ENCODE peak calls at places on chromosomes 12 and 14, in four cellular contexts. X is CD8-positive, alpha-beta memory T cell; U is suprapubic skin; P is trophoblast cell. Z is an unnamed sample.

GRCh38 chr12:109946913-109947312 is 46.8 kb downstream of the TCHP start:
- DNase-seq in X (no peak), U (no peak), P (no peak), Z (no peak)

GRCh38 chr12:87596134-87596533 is 433.1 kb downstream of the C12orf50 start:
- DNase-seq in X (no peak), U (no peak), P (peak; percentile 2), Z (no peak)

GRCh38 chr14:92039720-92040430 is at the start of gene TRIP11:
- DNase-seq in X (peak; percentile 92), U (peak; percentile 96), P (peak; percentile 92), Z (peak; percentile 97)

GRCh38 chr12:128654462-128654861 is 169.3 kb downstream of the SLC15A4 start:
- DNase-seq in X (no peak), U (no peak), P (no peak), Z (no peak)

GRCh38 chr12:108514468-108514972 is 557 bp upstream of the FICD start:
- DNase-seq in X (no peak), U (no peak), P (no peak), Z (no peak)

GRCh38 chr12:33488036-33488435 is 48.4 kb upstream of the SYT10 start:
- DNase-seq in X (no peak), U (no peak), P (peak; percentile 79), Z (no peak)

GRCh38 chr12:1464925-1465324 is 129.5 kb downstream of the FBXL14 start:
- DNase-seq in X (no peak), U (no peak), P (no peak), Z (no peak)

GRCh38 chr12:22935090-22935489 is 310.1 kb downstream of the ETNK1 start:
- DNase-seq in X (no peak), U (no peak), P (peak; percentile 7), Z (no peak)

GRCh38 chr14:67575684-67576083 is 24.4 kb downstream of the PIGH start:
- DNase-seq in X (no peak), U (no peak), P (no peak), Z (no peak)

GRCh38 chr12:27779416-27779815 is 617 bp upstream of the KLHL42 start:
- DNase-seq in X (no peak), U (no peak), P (no peak), Z (no peak)

GRCh38 chr12:6072302-6072752 is 52.1 kb downstream of the VWF start:
- DNase-seq in X (no peak), U (no peak), P (peak; percentile 76), Z (no peak)

GRCh38 chr12:87853448-87854003 is 175.7 kb downstream of the C12orf50 start:
- DNase-seq in X (no peak), U (no peak), P (no peak), Z (no peak)

GRCh38 chr12:50764861-50765324 is 992 bp downstream of the ATF1 start:
- DNase-seq in X (no peak), U (peak; percentile 76), P (peak; percentile 56), Z (peak; percentile 28)

GRCh38 chr14:20382526-20382925 is 30.8 kb downstream of the TEP1 start:
- DNase-seq in X (no peak), U (no peak), P (no peak), Z (no peak)

GRCh38 chr12:20395791-20396550 is 27.6 kb downstream of the PDE3A start:
- DNase-seq in X (no peak), U (no peak), P (no peak), Z (no peak)

GRCh38 chr14:70442750-70443149 is 9.2 kb upstream of the ADAM21 start:
- DNase-seq in X (no peak), U (no peak), P (no peak), Z (no peak)

GRCh38 chr14:58572092-58572853 is 65.5 kb upstream of the DACT1 start:
- DNase-seq in X (no peak), U (no peak), P (peak; percentile 72), Z (no peak)

GRCh38 chr14:71320734-71321555 is 413.7 kb downstream of the PCNX1 start:
- DNase-seq in X (peak; percentile 72), U (peak; percentile 69), P (peak; percentile 36), Z (peak; percentile 45)

GRCh38 chr14:69451941-69452340 is 32.6 kb upstream of the PLEKHD1 start:
- DNase-seq in X (no peak), U (no peak), P (no peak), Z (no peak)

GRCh38 chr12:69070319-69071090 is 137.5 kb upstream of the CPM start:
- DNase-seq in X (peak; percentile 21), U (peak; percentile 67), P (peak; percentile 63), Z (peak; percentile 16)

DNA sequence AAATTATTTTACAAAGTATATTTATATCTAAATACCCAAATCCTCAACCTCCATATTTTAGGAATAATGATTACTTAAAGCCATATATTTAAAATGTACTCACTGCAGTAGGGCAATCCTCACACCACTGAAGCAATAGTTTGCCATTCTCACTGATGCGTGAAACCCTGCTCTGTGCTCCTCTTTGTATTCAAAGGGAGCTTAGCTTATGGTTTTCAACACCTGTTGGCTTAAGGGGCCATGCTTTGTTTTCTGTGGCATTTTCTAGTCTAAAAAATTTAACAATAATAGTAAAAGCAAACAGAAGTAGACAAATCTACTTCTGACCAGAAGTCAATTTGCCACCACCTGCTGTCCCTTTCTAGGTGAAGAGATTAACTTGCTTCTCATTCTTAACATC is 294.6 kb downstream of the FLRT2 start:
- DNase-seq in X (no peak), U (no peak), P (no peak), Z (no peak)
- H3K9me3 ChIP-seq in X (no peaks in the 10 kb centered on the region), U (no peaks in the 10 kb centered on the region), P (no peaks in the 10 kb centered on the region), Z (no peaks in the 10 kb centered on the region)

GRCh38 chr14:106308839-106309389 is 782.5 kb downstream of the TMEM121 start:
- DNase-seq in X (peak; percentile 59), U (no peak), P (peak; percentile 13), Z (peak; percentile 69)

DNA sequence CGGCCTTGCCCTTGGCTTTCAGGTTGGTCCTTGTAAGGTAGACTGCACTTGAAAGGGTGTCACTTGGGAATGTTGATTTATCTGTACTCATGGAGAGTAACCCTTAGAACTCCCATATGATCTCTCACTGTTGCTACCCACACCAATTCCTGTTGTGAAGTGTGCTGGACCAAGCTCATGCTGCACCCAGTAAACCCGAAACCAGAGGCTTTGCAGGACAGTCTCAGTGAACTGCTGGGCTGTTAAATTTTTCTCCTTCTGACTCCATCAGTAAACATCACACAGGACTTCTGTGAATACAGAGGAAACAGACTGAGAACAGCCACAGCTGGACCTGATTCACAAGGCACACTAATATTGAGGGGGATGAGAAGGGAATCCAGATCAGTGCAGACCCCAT is 783.0 kb downstream of the TMEM121 start:
- DNase-seq in X (no peak), U (no peak), P (no peak), Z (no peak)
- H3K9me3 ChIP-seq in X (no peaks in the 10 kb centered on the region), U (no peaks in the 10 kb centered on the region), P (peaks cover 29% of the 10 kb centered on the region), Z (no peaks in the 10 kb centered on the region)

GRCh38 chr14:104424406-104425072 is 155.0 kb upstream of the C14orf180 start:
- DNase-seq in X (no peak), U (peak; percentile 51), P (no peak), Z (no peak)

GRCh38 chr14:104426771-104427125 is 152.8 kb upstream of the C14orf180 start:
- DNase-seq in X (no peak), U (no peak), P (no peak), Z (no peak)

GRCh38 chr14:104425763-104426691 is 153.5 kb upstream of the C14orf180 start:
- DNase-seq in X (no peak), U (no peak), P (no peak), Z (no peak)

GRCh38 chr14:104423715-104424405 is 155.7 kb upstream of the C14orf180 start:
- DNase-seq in X (no peak), U (peak; percentile 55), P (no peak), Z (no peak)

DNA sequence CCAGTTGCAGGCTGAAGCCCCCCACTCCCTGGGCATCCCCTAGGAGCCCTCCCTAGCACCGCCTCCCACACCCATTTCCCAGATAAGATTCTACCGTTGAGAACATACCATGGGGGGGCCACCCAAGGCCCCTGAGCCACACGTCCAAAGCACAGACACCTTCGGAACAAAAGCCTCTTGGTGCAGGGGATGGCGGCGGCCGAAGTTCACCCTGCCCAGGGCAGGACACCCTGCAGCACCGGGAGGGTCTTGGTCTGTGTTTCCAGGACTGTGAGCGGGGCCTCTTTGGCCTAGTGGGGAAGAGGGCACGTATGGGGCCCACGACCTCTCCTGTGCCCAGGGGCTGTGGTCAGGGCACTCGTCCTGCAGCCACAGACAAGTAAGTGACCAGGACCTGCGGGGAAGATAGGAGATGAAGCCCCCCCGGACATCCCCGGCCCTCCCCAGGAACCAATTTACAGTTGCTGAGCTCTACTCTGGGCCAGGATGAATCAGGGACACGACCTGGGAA is 154.3 kb upstream of the C14orf180 start:
- DNase-seq in X (no peak), U (peak; percentile 37), P (no peak), Z (no peak)
- H3K9me3 ChIP-seq in X (no peaks in the 10 kb centered on the region), U (no peaks in the 10 kb centered on the region), P (peaks cover 2% of the 10 kb centered on the region), Z (no peaks in the 10 kb centered on the region)

DNA sequence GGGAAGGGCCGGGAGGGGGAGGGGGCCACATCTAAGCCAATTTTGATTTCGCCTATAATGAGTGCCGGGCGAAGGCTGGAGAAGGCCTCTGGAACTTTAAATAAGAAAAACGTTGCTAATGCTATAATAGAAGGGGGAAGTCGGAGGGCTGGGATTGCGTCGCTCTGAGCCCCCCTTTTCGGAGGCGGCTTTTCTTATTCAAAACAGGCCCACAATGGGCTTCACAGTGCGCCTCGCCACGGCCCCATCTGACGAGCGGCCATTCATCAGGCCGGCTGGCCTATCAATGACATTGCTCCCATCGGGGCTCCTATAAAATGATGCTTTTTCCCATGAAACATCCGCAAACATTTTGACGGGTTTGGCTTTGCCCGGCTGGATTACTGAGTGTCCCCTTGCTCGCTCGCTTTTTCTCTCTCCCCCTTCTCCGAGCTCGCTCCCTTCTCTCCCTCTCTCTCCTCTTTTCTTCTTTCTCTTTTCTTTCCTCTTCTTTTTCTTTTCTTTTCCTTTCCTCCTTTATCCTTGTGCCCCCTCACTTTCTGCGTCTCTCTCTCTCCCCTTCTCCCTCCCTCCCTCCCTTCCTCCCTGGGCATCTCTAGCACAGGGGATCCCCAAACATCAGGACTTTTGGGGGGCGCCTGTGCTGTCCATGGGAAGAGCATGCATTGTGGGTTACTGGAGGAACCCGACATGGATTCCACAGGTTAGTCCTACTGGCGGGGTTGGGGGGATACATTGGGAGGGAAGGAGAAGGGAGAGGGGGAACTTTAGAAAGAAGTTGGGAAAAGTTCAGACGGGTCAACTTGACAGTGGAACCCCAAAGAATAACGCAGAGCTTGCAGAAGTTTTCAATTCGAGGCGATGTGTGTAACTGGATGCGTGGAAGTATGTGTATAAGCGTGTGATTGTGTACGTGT is at the start of gene RFX4:
- DNase-seq in X (no peak), U (no peak), P (no peak), Z (no peak)
- H3K9me3 ChIP-seq in X (no peaks in the 10 kb centered on the region), U (no peaks in the 10 kb centered on the region), P (peaks cover 12% of the 10 kb centered on the region), Z (no peaks in the 10 kb centered on the region)

Z was measured in T-helper 17 cell.